ENCODE peak calls at places on chromosome 6, in seven cellular contexts. W, F, Z, T, X, R and A are unnamed samples.

GRCh38 chr6:41878961-41879405 is 16.2 kb downstream of the USP49 start:
- DNase-seq in T (no peak), W (no peak), Z (no peak), X (no peak), F (no peak), R (no peak), A (no peak)

GRCh38 chr6:47004458-47004857 is 37.7 kb downstream of the ADGRF1 start:
- DNase-seq in Z (no peak), W (no peak), R (no peak), T (no peak), F (no peak), X (no peak), A (no peak)

GRCh38 chr6:142476446-142476845 is 174.6 kb downstream of the ADGRG6 start:
- DNase-seq in T (no peak), R (no peak), W (no peak), X (no peak), Z (no peak), F (no peak), A (no peak)

GRCh38 chr6:87105823-87106222 is 10.9 kb upstream of the CGA start:
- DNase-seq in Z (no peak), R (no peak), F (no peak), X (no peak), W (no peak), T (no peak), A (no peak)

GRCh38 chr6:33905081-33905609 is 101.3 kb upstream of the MLN start:
- DNase-seq in T (no peak), W (no peak), Z (peak; percentile 11), X (no peak), R (no peak), F (peak; percentile 65), A (no peak)

GRCh38 chr6:120526576-120526975 is 807.7 kb downstream of the TBC1D32 start:
- DNase-seq in X (no peak), Z (no peak), T (no peak), F (no peak), R (no peak), W (no peak), A (no peak)

GRCh38 chr6:100130630-100131029 is 136.6 kb upstream of the MCHR2 start:
- DNase-seq in Z (no peak), R (no peak), W (no peak), T (no peak), F (no peak), X (no peak), A (no peak)

GRCh38 chr6:10891960-10892359 is 5.1 kb downstream of the SYCP2L start:
- DNase-seq in T (no peak), R (no peak), W (no peak), F (no peak), Z (no peak), X (no peak), A (no peak)

GRCh38 chr6:43789447-43789846 is 19.4 kb downstream of the VEGFA start:
- DNase-seq in W (no peak), F (no peak), X (no peak), R (no peak), T (no peak), Z (no peak), A (no peak)